ENCODE peak calls at places on chromosome 3, in seven cellular contexts. L is WTC11; W is epithelial cell of esophagus; X is GM23338; Z is stimulated activated CD8-positive, alpha-beta memory T cell treated with anti-CD3 and anti-CD28 coated beads, Interleukin-7, amount 100 ng/mL, for 24 hours; J is NCI-H1092 treated with DMSO at 0.1 percent for 48 hours; M is psoas muscle. S is an unnamed sample.

GRCh38 chr3:32506466-32506865 is 3.8 kb upstream of the CMTM6 start:
- DNase-seq in L (no peak), W (no peak), X (no peak), Z (no peak), J (no peak), M (no peak), S (no peak)

GRCh38 chr3:7447197-7447769 is 586.4 kb downstream of the GRM7 start:
- DNase-seq in L (no peak), W (no peak), X (no peak), Z (no peak), J (no peak), M (no peak), S (no peak)

GRCh38 chr3:106299300-106300098 is 430.7 kb upstream of the CBLB start:
- DNase-seq in L (no peak), W (peak), X (no peak), Z (no peak), J (no peak), M (no peak), S (no peak)

GRCh38 chr3:128242818-128243601 is 89.7 kb downstream of the EEFSEC start:
- DNase-seq in L (no peak), W (no peak), X (no peak), Z (no peak), J (no peak), M (no peak), S (no peak)

GRCh38 chr3:197541756-197542539 is 13.8 kb downstream of the BDH1 start:
- DNase-seq in L (peak), W (peak), X (peak), Z (no peak), J (peak), M (peak), S (peak)

GRCh38 chr3:53880396-53881345 is 1.3 kb downstream of the ACTR8 start:
- DNase-seq in L (no peak), W (no peak), X (peak), Z (no peak), J (no peak), M (no peak), S (no peak)

GRCh38 chr3:55621026-55621422 is 133.9 kb upstream of the WNT5A start:
- DNase-seq in L (no peak), W (no peak), X (no peak), Z (no peak), J (no peak), M (no peak), S (no peak)

GRCh38 chr3:53949541-53949940 is 57.9 kb upstream of the SELENOK start:
- DNase-seq in L (no peak), W (no peak), X (no peak), Z (no peak), J (peak), M (no peak), S (no peak)

GRCh38 chr3:160941885-160942494 is 163.2 kb downstream of the B3GALNT1 start:
- DNase-seq in L (peak), W (peak), X (peak), Z (peak), J (no peak), M (no peak), S (peak)

GRCh38 chr3:38031022-38031994 is 1.9 kb upstream of the PLCD1 start:
- DNase-seq in L (no peak), W (peak), X (no peak), Z (no peak), J (no peak), M (peak), S (no peak)

GRCh38 chr3:151219056-151219455 is 16.0 kb upstream of the GPR171 start:
- DNase-seq in L (no peak), W (peak), X (no peak), Z (no peak), J (no peak), M (no peak), S (no peak)

GRCh38 chr3:11306815-11307589 is 34.8 kb downstream of the ATG7 start:
- DNase-seq in L (no peak), W (no peak), X (no peak), Z (no peak), J (no peak), M (no peak), S (no peak)

GRCh38 chr3:175238848-175239247 is 379.7 kb downstream of the NAALADL2 start:
- DNase-seq in L (no peak), W (no peak), X (no peak), Z (no peak), J (peak), M (no peak), S (no peak)

GRCh38 chr3:87120850-87121249 is 106.3 kb upstream of the CHMP2B start:
- DNase-seq in L (no peak), W (no peak), X (peak), Z (no peak), J (peak), M (no peak), S (peak)

GRCh38 chr3:43951813-43952212 is 261.1 kb downstream of the ABHD5 start:
- DNase-seq in L (no peak), W (no peak), X (no peak), Z (no peak), J (no peak), M (no peak), S (no peak)

GRCh38 chr3:11226042-11226370 is 46.2 kb upstream of the ATG7 start:
- DNase-seq in L (no peak), W (no peak), X (no peak), Z (no peak), J (no peak), M (no peak), S (no peak)

GRCh38 chr3:187567741-187568140 is 102.5 kb downstream of the SST start:
- DNase-seq in L (no peak), W (no peak), X (peak), Z (no peak), J (no peak), M (no peak), S (peak)

GRCh38 chr3:188486126-188486525 is 332.2 kb downstream of the LPP start:
- DNase-seq in L (no peak), W (peak), X (no peak), Z (no peak), J (no peak), M (no peak), S (no peak)

GRCh38 chr3:160678447-160678846 is 1.5 kb downstream of the ARL14 start:
- DNase-seq in L (no peak), W (peak), X (no peak), Z (no peak), J (no peak), M (no peak), S (no peak)

GRCh38 chr3:33064929-33065328 is 32.0 kb downstream of the GLB1 start:
- DNase-seq in L (no peak), W (no peak), X (no peak), Z (no peak), J (no peak), M (no peak), S (no peak)

S was measured in iPS-NIHi11.